ENCODE peak calls at places on chromosomes 7 and 10, in five cellular contexts. One of them, this sample, is unnamed.
A peak's percentile ranks its signal among the peaks of the same experiment; 100 is the strongest.

GRCh38 chr10:61899997-61900828 is 1.3 kb upstream of the ARID5B start:
- DNase-seq in NCI-H1092: peak; percentile 67
- DNase-seq in hippocampal formation: peak; percentile 46
- DNase-seq in aorta: no peak
- DNase-seq in RPMI7951: peak; percentile 75
- DNase-seq in this sample: peak; percentile 67

GRCh38 chr10:124952123-124952522 is 10.2 kb downstream of the ZRANB1 start:
- DNase-seq in NCI-H1092: no peak
- DNase-seq in hippocampal formation: no peak
- DNase-seq in aorta: no peak
- DNase-seq in RPMI7951: no peak
- DNase-seq in this sample: no peak

GRCh38 chr7:122672536-122672935 is 26.4 kb downstream of the RNF133 start:
- DNase-seq in NCI-H1092: no peak
- DNase-seq in hippocampal formation: no peak
- DNase-seq in aorta: no peak
- DNase-seq in RPMI7951: no peak
- DNase-seq in this sample: no peak

GRCh38 chr10:121077331-121077730 is 226.2 kb downstream of the WDR11 start:
- DNase-seq in NCI-H1092: no peak
- DNase-seq in hippocampal formation: no peak
- DNase-seq in aorta: no peak
- DNase-seq in RPMI7951: peak; percentile 90
- DNase-seq in this sample: no peak

GRCh38 chr10:5014936-5015335 is 11.3 kb upstream of the AKR1C2 start:
- DNase-seq in NCI-H1092: no peak
- DNase-seq in hippocampal formation: no peak
- DNase-seq in aorta: no peak
- DNase-seq in RPMI7951: peak; percentile 55
- DNase-seq in this sample: no peak

GRCh38 chr10:79933961-79934360 is 14.9 kb downstream of the SFTPD start:
- DNase-seq in NCI-H1092: no peak
- DNase-seq in hippocampal formation: no peak
- DNase-seq in aorta: no peak
- DNase-seq in RPMI7951: no peak
- DNase-seq in this sample: no peak

GRCh38 chr10:119331031-119331430 is 123.7 kb downstream of the GRK5 start:
- DNase-seq in NCI-H1092: no peak
- DNase-seq in hippocampal formation: no peak
- DNase-seq in aorta: peak; percentile 87
- DNase-seq in RPMI7951: no peak
- DNase-seq in this sample: no peak

GRCh38 chr10:69345402-69345801 is 67.1 kb downstream of the HK1 start:
- DNase-seq in NCI-H1092: peak; percentile 48
- DNase-seq in hippocampal formation: no peak
- DNase-seq in aorta: no peak
- DNase-seq in RPMI7951: no peak
- DNase-seq in this sample: no peak

GRCh38 chr10:11113156-11113555 is 95.5 kb downstream of the CELF2 start:
- DNase-seq in NCI-H1092: no peak
- DNase-seq in hippocampal formation: no peak
- DNase-seq in aorta: no peak
- DNase-seq in RPMI7951: no peak
- DNase-seq in this sample: peak; percentile 30

GRCh38 chr10:87659571-87660483 is at the start of gene PAPSS2:
- DNase-seq in NCI-H1092: no peak
- DNase-seq in hippocampal formation: no peak
- DNase-seq in aorta: peak; percentile 89
- DNase-seq in RPMI7951: peak; percentile 75
- DNase-seq in this sample: peak; percentile 42

GRCh38 chr7:115680921-115681320 is 349.6 kb downstream of the TFEC start:
- DNase-seq in NCI-H1092: no peak
- DNase-seq in hippocampal formation: no peak
- DNase-seq in aorta: no peak
- DNase-seq in RPMI7951: no peak
- DNase-seq in this sample: no peak

GRCh38 chr7:142010952-142011548 is 15.4 kb downstream of the MGAM start:
- DNase-seq in NCI-H1092: no peak
- DNase-seq in hippocampal formation: no peak
- DNase-seq in aorta: no peak
- DNase-seq in RPMI7951: no peak
- DNase-seq in this sample: no peak

GRCh38 chr10:43040482-43041256 is 36.2 kb upstream of the RET start:
- DNase-seq in NCI-H1092: no peak
- DNase-seq in hippocampal formation: no peak
- DNase-seq in aorta: no peak
- DNase-seq in RPMI7951: no peak
- DNase-seq in this sample: no peak

GRCh38 chr7:130131964-130132875 is 61.9 kb downstream of the KLHDC10 start:
- DNase-seq in NCI-H1092: no peak
- DNase-seq in hippocampal formation: no peak
- DNase-seq in aorta: no peak
- DNase-seq in RPMI7951: no peak
- DNase-seq in this sample: no peak

GRCh38 chr7:116672596-116673503 is 854 bp downstream of the MET start:
- DNase-seq in NCI-H1092: peak; percentile 50
- DNase-seq in hippocampal formation: peak; percentile 39
- DNase-seq in aorta: no peak
- DNase-seq in RPMI7951: peak; percentile 67
- DNase-seq in this sample: no peak

GRCh38 chr10:108789911-108790310 is 1133.4 kb downstream of the XPNPEP1 start:
- DNase-seq in NCI-H1092: no peak
- DNase-seq in hippocampal formation: no peak
- DNase-seq in aorta: no peak
- DNase-seq in RPMI7951: peak; percentile 89
- DNase-seq in this sample: no peak

GRCh38 chr7:78863248-78863647 is 590.2 kb downstream of the MAGI2 start:
- DNase-seq in NCI-H1092: no peak
- DNase-seq in hippocampal formation: no peak
- DNase-seq in aorta: no peak
- DNase-seq in RPMI7951: no peak
- DNase-seq in this sample: no peak

GRCh38 chr10:110378533-110379108 is 73.9 kb upstream of the SMNDC1 start:
- DNase-seq in NCI-H1092: no peak
- DNase-seq in hippocampal formation: no peak
- DNase-seq in aorta: peak; percentile 1
- DNase-seq in RPMI7951: no peak
- DNase-seq in this sample: no peak

GRCh38 chr10:74991435-74991834 is 120.0 kb upstream of the SAMD8 start:
- DNase-seq in NCI-H1092: no peak
- DNase-seq in hippocampal formation: no peak
- DNase-seq in aorta: no peak
- DNase-seq in RPMI7951: peak; percentile 22
- DNase-seq in this sample: peak; percentile 53

GRCh38 chr10:99748823-99749451 is 16.9 kb downstream of the CUTC start:
- DNase-seq in NCI-H1092: no peak
- DNase-seq in hippocampal formation: no peak
- DNase-seq in aorta: no peak
- DNase-seq in RPMI7951: no peak
- DNase-seq in this sample: no peak

GRCh38 chr10:95531994-95532399 is 29.2 kb downstream of the SORBS1 start:
- DNase-seq in NCI-H1092: no peak
- DNase-seq in hippocampal formation: no peak
- DNase-seq in aorta: no peak
- DNase-seq in RPMI7951: no peak
- DNase-seq in this sample: no peak

GRCh38 chr7:88256906-88257305 is 37.1 kb upstream of the SRI start:
- DNase-seq in NCI-H1092: no peak
- DNase-seq in hippocampal formation: no peak
- DNase-seq in aorta: no peak
- DNase-seq in RPMI7951: no peak
- DNase-seq in this sample: no peak

GRCh38 chr10:34121974-34122282 is 693.2 kb downstream of the PARD3 start:
- DNase-seq in NCI-H1092: no peak
- DNase-seq in hippocampal formation: no peak
- DNase-seq in aorta: no peak
- DNase-seq in RPMI7951: no peak
- DNase-seq in this sample: no peak

GRCh38 chr7:148711191-148712102 is 12.7 kb downstream of the CUL1 start:
- DNase-seq in NCI-H1092: no peak
- DNase-seq in hippocampal formation: no peak
- DNase-seq in aorta: no peak
- DNase-seq in RPMI7951: no peak
- DNase-seq in this sample: peak; percentile 16

GRCh38 chr10:84084342-84084741 is 55.0 kb upstream of the GHITM start:
- DNase-seq in NCI-H1092: no peak
- DNase-seq in hippocampal formation: no peak
- DNase-seq in aorta: no peak
- DNase-seq in RPMI7951: no peak
- DNase-seq in this sample: no peak